ENCODE peak calls at places on chromosomes 2 and 18, in four cellular contexts. B is neural progenitor cell, U is breast epithelium, C is PC-3. L is an unnamed sample. For H3K9me3, the result is how much of the 10 kb centered on the place peaks cover.

GRCh38 chr2:10844083-10844482 is 31.5 kb upstream of the PDIA6 start:
- DNase-seq in C (peak), U (no peak), B (peak), L (no peak)

GRCh38 chr2:9179572-9180201 is 26.9 kb upstream of the ASAP2 start:
- DNase-seq in B (no peak), U (no peak), C (peak), L (no peak)

GRCh38 chr2:112621792-112622527 is 23.8 kb upstream of the SLC20A1 start:
- DNase-seq in B (peak), U (no peak), C (peak), L (no peak)

GRCh38 chr2:24359701-24360049 is 661 bp downstream of the ITSN2 start:
- DNase-seq in U (peak), C (peak), B (no peak), L (peak)

GRCh38 chr2:238161291-238162051 is 2.7 kb downstream of the ERFE start:
- DNase-seq in U (peak), C (no peak), B (no peak), L (no peak)

GRCh38 chr2:118221952-118222594 is 133.8 kb downstream of the INSIG2 start:
- DNase-seq in U (no peak), B (peak), C (peak), L (peak)

GRCh38 chr2:157986761-157987160 is 110.6 kb upstream of the ACVR1 start:
- DNase-seq in B (no peak), U (no peak), C (no peak), L (no peak)

GRCh38 chr2:16281451-16282330 is 341.3 kb downstream of the MYCN start:
- DNase-seq in C (peak), B (peak), U (no peak), L (no peak)

GRCh38 chr2:202249521-202249850 is 11.1 kb upstream of the SUMO1 start:
- DNase-seq in B (no peak), U (no peak), C (peak), L (no peak)

GRCh38 chr2:158214431-158214830 is 112.8 kb downstream of the UPP2 start:
- DNase-seq in U (no peak), C (peak), B (no peak), L (no peak)

GRCh38 chr2:60260646-60261296 is 292.7 kb downstream of the BCL11A start:
- DNase-seq in U (no peak), C (peak), B (no peak), L (no peak)

GRCh38 chr2:134823832-134824231 is 14.6 kb upstream of the ACMSD start:
- DNase-seq in U (no peak), C (no peak), B (no peak), L (no peak)

GRCh38 chr2:121644715-121645114 is 4.5 kb downstream of the CLASP1 start:
- DNase-seq in U (no peak), B (no peak), C (no peak), L (no peak)
- H3K4me3 ChIP-seq in U (no peak), B (no peak), C (no peak), L (no peak)

GRCh38 chr2:177217247-177217843 is 4.8 kb downstream of the HNRNPA3 start:
- DNase-seq in U (no peak), B (no peak), C (no peak), L (no peak)
- H3K27ac ChIP-seq in U (no peak), B (no peak), C (no peak), L (no peak)

DNA sequence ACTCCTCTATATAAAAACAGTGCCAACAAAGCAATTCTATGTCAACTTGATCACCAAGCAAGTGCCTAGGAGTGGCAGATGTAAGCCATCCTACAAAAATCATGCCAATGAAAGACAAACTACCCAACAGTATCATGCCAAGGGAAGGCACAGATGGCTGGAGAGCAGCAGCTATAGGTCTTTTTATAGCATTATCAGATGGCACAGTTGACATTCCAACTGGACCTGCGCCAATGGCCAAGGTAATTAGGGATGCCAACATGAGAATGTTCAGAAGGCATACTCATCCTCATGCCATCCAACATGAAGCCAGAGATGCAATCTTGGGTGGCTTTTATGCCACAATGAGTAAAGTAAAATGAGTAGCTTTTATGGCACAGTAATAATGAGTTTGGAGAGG is 237.3 kb downstream of the OTX1 start:
- DNase-seq in U (no peak), C (no peak), B (no peak), L (no peak)
- H3K9me3 ChIP-seq in U (under half), C (under half), B (under half), L (under half)

DNA sequence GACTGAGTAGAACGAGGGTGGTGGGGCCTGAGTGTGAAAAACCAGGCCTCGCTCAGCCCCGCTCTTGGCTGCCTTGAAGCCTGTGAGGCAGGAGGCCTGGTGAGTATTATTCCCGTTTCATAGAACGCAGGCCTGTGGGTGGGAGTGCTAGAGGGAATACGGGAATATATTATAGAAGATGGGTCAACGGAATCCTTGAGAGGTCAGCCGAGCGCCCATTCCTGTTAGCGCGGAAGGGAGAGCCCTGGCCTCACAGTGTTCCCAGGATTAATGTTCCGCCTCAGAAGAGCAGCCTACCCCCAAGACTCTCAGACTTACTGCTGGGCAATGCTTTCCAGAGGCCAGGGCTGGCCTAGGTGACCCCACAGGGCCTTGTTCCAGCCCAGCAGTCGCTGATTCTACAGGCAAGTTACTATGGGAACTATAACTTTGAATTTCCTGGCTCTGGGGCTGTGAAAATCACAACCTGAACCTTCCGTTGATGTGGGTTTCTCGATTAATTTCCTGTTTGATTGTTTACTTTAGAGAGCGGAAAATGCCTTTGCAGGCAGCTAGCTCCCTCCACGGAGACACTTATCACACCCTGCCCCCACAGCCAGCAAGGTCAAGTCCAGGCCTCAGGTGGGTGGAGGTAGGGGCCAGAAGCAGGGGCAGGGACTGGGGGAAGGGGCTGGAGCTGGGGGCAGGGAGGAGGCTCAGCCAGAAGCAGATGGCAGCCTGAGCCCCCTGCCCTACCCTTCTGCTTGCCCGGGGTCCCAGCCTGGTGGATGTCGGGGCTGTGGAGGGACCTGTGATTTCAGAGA is 108.3 kb downstream of the SMAD7 start:
- DNase-seq in C (no peak), U (no peak), B (no peak), L (peak)
- H3K4me3 ChIP-seq in C (no peak), U (no peak), B (no peak), L (no peak)

DNA sequence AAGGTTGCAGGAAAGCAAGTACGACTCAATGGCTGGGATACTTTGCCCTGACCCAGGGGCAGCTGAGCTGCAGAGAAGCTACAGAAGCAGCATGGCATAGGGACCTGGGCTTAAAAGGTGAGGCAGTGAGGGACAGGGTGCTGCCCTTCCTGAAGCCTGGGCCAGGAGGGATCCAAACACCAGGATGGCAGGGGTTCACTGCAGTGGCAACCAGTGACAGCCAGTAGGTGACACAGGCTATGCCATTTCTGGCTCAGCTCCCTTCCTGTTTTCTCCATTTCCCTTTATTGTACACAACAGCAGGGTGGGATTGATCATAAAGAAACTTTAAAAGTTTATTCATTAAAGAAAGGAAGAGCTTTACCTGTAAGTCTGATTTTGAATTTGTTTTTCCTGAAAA is 48.8 kb downstream of the CABYR start:
- DNase-seq in B (no peak), U (no peak), C (no peak), L (no peak)
- H3K27ac ChIP-seq in B (no peak), U (no peak), C (no peak), L (no peak)

L was measured in CD4-positive, alpha-beta memory T cell.